ENCODE peak calls at places on chromosomes 3 and 15, in five cellular contexts. Q, R, A, M and I are unnamed samples.
A peak's percentile ranks its signal among the peaks of the same experiment; 100 is the strongest.

GRCh38 chr3:131083190-131083863 is 56.6 kb downstream of the NEK11 start:
- DNase-seq in Q (no peak), R (peak; percentile 73), A (peak; percentile 19), M (peak; percentile 60), I (peak; percentile 34)

GRCh38 chr3:187041362-187042061 is 97.8 kb downstream of the RPL39L start:
- DNase-seq in Q (no peak), R (no peak), A (no peak), M (no peak), I (no peak)

GRCh38 chr3:30124435-30125390 is 481.7 kb upstream of the TGFBR2 start:
- DNase-seq in Q (no peak), R (no peak), A (peak; percentile 22), M (peak; percentile 37), I (no peak)

GRCh38 chr3:71102111-71103039 is 481.2 kb downstream of the FOXP1 start:
- DNase-seq in Q (peak; percentile 84), R (no peak), A (no peak), M (peak; percentile 96), I (no peak)

GRCh38 chr15:78951841-78952238 is 7.0 kb upstream of the CTSH start:
- DNase-seq in Q (peak; percentile 83), R (no peak), A (peak; percentile 61), M (no peak), I (peak; percentile 64)

GRCh38 chr3:172317984-172318383 is 130.3 kb downstream of the GHSR start:
- DNase-seq in Q (peak; percentile 68), R (peak; percentile 82), A (no peak), M (peak; percentile 86), I (no peak)

GRCh38 chr3:107604057-107604802 is 81.5 kb downstream of the BBX start:
- DNase-seq in Q (no peak), R (no peak), A (no peak), M (peak; percentile 61), I (no peak)

GRCh38 chr3:133828576-133829309 is 23.1 kb downstream of the SRPRB start:
- DNase-seq in Q (no peak), R (no peak), A (no peak), M (no peak), I (no peak)

GRCh38 chr3:71129611-71130515 is 453.7 kb downstream of the FOXP1 start:
- DNase-seq in Q (no peak), R (no peak), A (no peak), M (peak; percentile 83), I (no peak)

GRCh38 chr3:183254816-183255730 is 2.0 kb downstream of the B3GNT5 start:
- DNase-seq in Q (peak; percentile 62), R (no peak), A (no peak), M (no peak), I (peak; percentile 52)

GRCh38 chr3:44402548-44402947 is 64.0 kb downstream of the TCAIM start:
- DNase-seq in Q (no peak), R (no peak), A (no peak), M (no peak), I (no peak)

GRCh38 chr3:105367063-105367405 is 325 bp downstream of the ALCAM start:
- DNase-seq in Q (no peak), R (peak; percentile 82), A (peak; percentile 59), M (peak; percentile 72), I (peak; percentile 40)

GRCh38 chr15:90957791-90958190 is 3.1 kb downstream of the RCCD1 start:
- DNase-seq in Q (no peak), R (no peak), A (no peak), M (no peak), I (no peak)
- H3K4me3 ChIP-seq in Q (no peak overlapping the region), R (no peak overlapping the region), A (peak overlapping the region; percentile 65), M (peak overlapping the region; percentile 80), I (peak overlapping the region; percentile 60)

GRCh38 chr3:173700336-173700735 is 302.8 kb downstream of the NLGN1 start:
- DNase-seq in Q (no peak), R (no peak), A (no peak), M (no peak), I (no peak)

DNA sequence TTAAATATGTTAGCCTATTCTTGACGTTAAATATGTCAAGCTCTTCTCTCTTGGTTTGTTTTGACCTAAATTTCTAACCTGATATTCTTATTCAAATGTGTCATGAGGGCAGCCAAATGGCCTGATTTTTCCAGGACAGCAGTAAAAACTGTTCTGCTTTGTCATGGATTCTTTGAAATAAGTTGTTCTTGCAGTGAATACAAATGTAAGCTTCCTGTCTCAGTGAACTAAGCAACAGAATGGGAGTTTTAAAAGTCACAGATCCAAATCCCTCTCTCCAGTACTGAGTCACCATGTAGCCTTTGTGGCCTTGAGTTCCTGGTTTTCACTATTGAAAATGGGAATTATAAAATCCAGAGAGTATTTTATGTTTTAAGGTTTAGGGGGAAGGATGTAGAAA is 301.8 kb downstream of the NLGN1 start:
- DNase-seq in Q (peak; percentile 9), R (no peak), A (no peak), M (no peak), I (no peak)
- H3K4me3 ChIP-seq in Q (no peak overlapping the region), R (no peak overlapping the region), A (no peak overlapping the region), M (no peak overlapping the region), I (no peak overlapping the region)

DNA sequence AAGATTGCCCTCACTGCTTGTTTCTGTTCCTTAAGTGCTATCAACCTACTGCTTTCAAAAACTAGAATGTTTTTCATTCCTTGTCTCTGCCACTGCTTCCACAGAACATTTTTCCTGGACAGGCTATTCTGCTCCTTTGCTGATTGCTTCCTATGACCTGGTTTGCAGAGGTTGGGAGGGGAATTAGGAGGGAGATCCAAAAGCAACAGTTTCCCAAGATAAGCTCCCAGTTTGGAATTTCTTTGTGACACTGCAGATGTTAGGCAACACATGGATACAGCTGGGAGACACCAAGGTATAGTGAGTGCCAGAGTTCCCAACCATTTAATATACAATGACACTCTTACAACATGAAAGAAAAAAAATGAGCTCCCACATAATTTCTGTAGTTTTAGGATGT is 1036.5 kb downstream of the ROBO2 start:
- DNase-seq in Q (no peak), R (no peak), A (no peak), M (peak; percentile 4), I (no peak)
- H3K4me3 ChIP-seq in Q (no peak overlapping the region), R (no peak overlapping the region), A (no peak overlapping the region), M (no peak overlapping the region), I (no peak overlapping the region)

GRCh38 chr3:50341537-50341936 is 901 bp upstream of the RASSF1 start:
- DNase-seq in Q (no peak), R (no peak), A (no peak), M (no peak), I (no peak)

GRCh38 chr3:50340404-50341329 is at the start of gene RASSF1:
- DNase-seq in Q (no peak), R (peak; percentile 93), A (no peak), M (no peak), I (peak; percentile 79)

GRCh38 chr3:50337175-50337861 is 3.3 kb downstream of the RASSF1 start:
- DNase-seq in Q (peak; percentile 98), R (peak; percentile 100), A (peak; percentile 100), M (peak; percentile 100), I (peak; percentile 100)

GRCh38 chr3:50338989-50339388 is 1.6 kb downstream of the RASSF1 start:
- DNase-seq in Q (no peak), R (no peak), A (no peak), M (no peak), I (no peak)

GRCh38 chr3:50339485-50340196 is 995 bp downstream of the RASSF1 start:
- DNase-seq in Q (no peak), R (no peak), A (no peak), M (no peak), I (no peak)
- H3K4me3 ChIP-seq in Q (no peak overlapping the region), R (no peak overlapping the region), A (no peak overlapping the region), M (peak overlapping the region; percentile 80), I (peak overlapping the region; percentile 51)

GRCh38 chr15:67905628-67906027 is 65.8 kb upstream of the RNU6-1 start:
- DNase-seq in Q (no peak), R (no peak), A (no peak), M (no peak), I (no peak)

GRCh38 chr15:67911727-67912126 is 71.9 kb upstream of the RNU6-1 start:
- DNase-seq in Q (no peak), R (no peak), A (no peak), M (no peak), I (no peak)

GRCh38 chr15:67906382-67906781 is 66.5 kb upstream of the RNU6-1 start:
- DNase-seq in Q (no peak), R (no peak), A (no peak), M (no peak), I (no peak)

GRCh38 chr15:67907175-67907723 is 67.4 kb upstream of the RNU6-1 start:
- DNase-seq in Q (peak; percentile 60), R (no peak), A (no peak), M (no peak), I (no peak)

DNA sequence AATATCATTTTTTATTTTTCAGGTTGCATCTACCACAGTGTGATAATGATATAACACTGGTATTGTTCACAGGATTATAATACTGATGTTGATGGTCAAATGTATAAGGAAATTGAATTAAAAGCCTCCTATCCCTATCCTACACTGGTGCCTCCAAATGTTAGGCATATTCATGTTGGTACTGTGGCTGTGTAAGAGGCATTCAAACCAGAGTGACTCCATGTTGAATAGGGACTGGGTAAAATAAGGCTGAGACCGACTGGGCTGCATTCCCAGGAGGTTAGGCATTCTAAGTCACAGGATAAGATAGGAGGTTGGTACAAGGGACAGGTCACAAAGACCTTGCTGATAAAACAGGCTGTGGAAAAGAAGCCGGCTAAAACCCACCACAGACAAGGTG is 68.9 kb upstream of the RNU6-1 start:
- DNase-seq in Q (peak; percentile 35), R (no peak), A (no peak), M (no peak), I (no peak)
- H3K4me3 ChIP-seq in Q (no peak overlapping the region), R (no peak overlapping the region), A (no peak overlapping the region), M (no peak overlapping the region), I (no peak overlapping the region)

GRCh38 chr15:97972366-97972765 is 11.9 kb downstream of the ARRDC4 start:
- DNase-seq in Q (no peak), R (no peak), A (no peak), M (no peak), I (no peak)

GRCh38 chr15:97966924-97967620 is 6.6 kb downstream of the ARRDC4 start:
- DNase-seq in Q (no peak), R (no peak), A (no peak), M (no peak), I (no peak)

GRCh38 chr15:97963779-97964178 is 3.3 kb downstream of the ARRDC4 start:
- DNase-seq in Q (no peak), R (no peak), A (no peak), M (no peak), I (no peak)

GRCh38 chr15:97968380-97968779 is 7.9 kb downstream of the ARRDC4 start:
- DNase-seq in Q (peak; percentile 38), R (no peak), A (no peak), M (peak; percentile 66), I (no peak)
- H3K4me3 ChIP-seq in Q (no peak overlapping the region), R (no peak overlapping the region), A (no peak overlapping the region), M (no peak overlapping the region), I (no peak overlapping the region)

GRCh38 chr15:40751745-40752144 is 3.3 kb downstream of the RMDN3 start:
- DNase-seq in Q (no peak), R (no peak), A (no peak), M (no peak), I (no peak)

GRCh38 chr15:40754574-40754882 is 526 bp downstream of the RMDN3 start:
- DNase-seq in Q (peak; percentile 68), R (no peak), A (peak; percentile 31), M (peak; percentile 58), I (peak; percentile 45)

GRCh38 chr15:40756938-40757337 is 1.9 kb upstream of the RMDN3 start:
- DNase-seq in Q (no peak), R (no peak), A (no peak), M (no peak), I (no peak)

GRCh38 chr15:40754883-40755815 is at the start of gene RMDN3:
- DNase-seq in Q (peak; percentile 99), R (peak; percentile 98), A (peak; percentile 89), M (peak; percentile 99), I (peak; percentile 94)

GRCh38 chr15:40755821-40756220 is 767 bp upstream of the RMDN3 start:
- DNase-seq in Q (no peak), R (no peak), A (no peak), M (no peak), I (no peak)
- H3K4me3 ChIP-seq in Q (no peak overlapping the region), R (peak overlapping the region; percentile 46), A (peak overlapping the region; percentile 69), M (peak overlapping the region; percentile 97), I (peak overlapping the region; percentile 74)